ENCODE peak calls at places on chromosomes 6 and 20, in ten cellular contexts. S, L, W, J, E, N, X, I, C and Q are unnamed samples.

GRCh38 chr20:56614196-56614595 is 14.9 kb upstream of the TFAP2C start:
- DNase-seq in S (no peak), L (no peak), W (no peak), J (no peak), E (no peak), N (no peak), X (no peak), I (no peak), C (no peak), Q (no peak)

GRCh38 chr6:132298344-132298949 is 102.8 kb downstream of the MOXD1 start:
- DNase-seq in S (peak; percentile 59), L (no peak), W (peak; percentile 62), J (no peak), E (peak; percentile 62), N (peak; percentile 41), X (peak; percentile 20), I (no peak), C (no peak), Q (no peak)

GRCh38 chr6:124073820-124074587 is 270.3 kb downstream of the NKAIN2 start:
- DNase-seq in S (no peak), L (no peak), W (no peak), J (no peak), E (no peak), N (no peak), X (no peak), I (no peak), C (no peak), Q (no peak)

GRCh38 chr6:4804095-4804494 is 27.9 kb downstream of the CDYL start:
- DNase-seq in S (peak; percentile 53), L (no peak), W (peak; percentile 77), J (no peak), E (no peak), N (peak; percentile 25), X (no peak), I (no peak), C (no peak), Q (no peak)

GRCh38 chr20:46690219-46691111 is 1.2 kb upstream of the TP53RK start:
- DNase-seq in S (no peak), L (no peak), W (peak; percentile 36), J (no peak), E (peak; percentile 31), N (no peak), X (no peak), I (no peak), C (no peak), Q (no peak)

GRCh38 chr20:59518881-59519706 is 85.2 kb upstream of the PHACTR3 start:
- DNase-seq in S (peak; percentile 52), L (no peak), W (peak; percentile 47), J (no peak), E (peak; percentile 46), N (peak; percentile 65), X (peak; percentile 22), I (no peak), C (no peak), Q (peak; percentile 67)

GRCh38 chr6:73694711-73695411 is 1.1 kb upstream of the CD109 start:
- DNase-seq in S (peak; percentile 71), L (no peak), W (peak; percentile 61), J (no peak), E (peak; percentile 83), N (peak; percentile 58), X (no peak), I (no peak), C (no peak), Q (no peak)

GRCh38 chr6:112879920-112880413 is 532.8 kb downstream of the RFPL4B start:
- DNase-seq in S (peak; percentile 6), L (no peak), W (no peak), J (peak; percentile 34), E (no peak), N (peak; percentile 5), X (peak; percentile 61), I (no peak), C (peak; percentile 13), Q (peak; percentile 47)

GRCh38 chr20:9609892-9610502 is 95.6 kb downstream of the LAMP5 start:
- DNase-seq in S (peak; percentile 73), L (no peak), W (peak; percentile 71), J (no peak), E (peak; percentile 82), N (peak; percentile 83), X (peak; percentile 55), I (peak; percentile 27), C (no peak), Q (no peak)

GRCh38 chr20:3871549-3872265 is 17.5 kb upstream of the PANK2 start:
- DNase-seq in S (no peak), L (no peak), W (no peak), J (no peak), E (no peak), N (peak; percentile 47), X (no peak), I (no peak), C (no peak), Q (peak; percentile 37)

GRCh38 chr20:56843817-56844216 is 214.7 kb downstream of the TFAP2C start:
- DNase-seq in S (no peak), L (no peak), W (no peak), J (no peak), E (no peak), N (peak; percentile 33), X (no peak), I (no peak), C (no peak), Q (no peak)

GRCh38 chr6:8108031-8108660 is 5.8 kb upstream of the EEF1E1 start:
- DNase-seq in S (peak; percentile 86), L (no peak), W (peak; percentile 99), J (no peak), E (peak; percentile 97), N (peak; percentile 76), X (no peak), I (no peak), C (no peak), Q (no peak)

GRCh38 chr6:157987788-157988699 is 6.4 kb downstream of the SYNJ2 start:
- DNase-seq in S (no peak), L (no peak), W (no peak), J (no peak), E (no peak), N (no peak), X (no peak), I (no peak), C (no peak), Q (no peak)
- TF ChIP-seq CTCF in S (no peak), L (no peak), W (no peak), J (no peak), E (no peak), N (no peak), X (no peak), I (no peak), C (no peak), Q (no peak)

GRCh38 chr20:2783908-2784566 is 16.4 kb downstream of the CPXM1 start:
- DNase-seq in S (no peak), L (no peak), W (no peak), J (no peak), E (no peak), N (no peak), X (no peak), I (no peak), C (no peak), Q (no peak)

GRCh38 chr20:2778602-2779321 is 21.7 kb downstream of the CPXM1 start:
- DNase-seq in S (no peak), L (no peak), W (no peak), J (no peak), E (no peak), N (no peak), X (no peak), I (no peak), C (no peak), Q (no peak)

GRCh38 chr20:2775139-2775538 is 25.3 kb downstream of the CPXM1 start:
- DNase-seq in S (no peak), L (no peak), W (no peak), J (no peak), E (no peak), N (no peak), X (no peak), I (no peak), C (no peak), Q (no peak)

DNA sequence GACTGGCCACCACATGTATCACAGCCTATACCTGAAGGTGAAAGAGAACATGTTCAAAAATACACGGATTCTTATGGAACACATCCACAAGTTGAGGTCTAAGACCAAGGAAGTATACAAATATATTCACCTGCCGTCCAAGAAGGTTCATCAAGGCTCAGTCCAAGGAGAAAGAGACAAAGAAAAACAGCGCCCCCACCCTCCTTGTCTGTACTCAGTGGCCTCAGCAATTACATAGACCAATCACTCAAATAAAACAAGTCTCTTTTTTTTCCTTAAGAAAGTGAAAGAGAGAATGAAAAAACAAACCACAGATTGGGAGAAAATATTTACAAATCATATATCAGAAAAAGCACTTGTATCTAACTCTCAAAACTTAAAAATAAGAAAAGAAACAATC is 19.5 kb downstream of the CPXM1 start:
- DNase-seq in S (no peak), L (no peak), W (no peak), J (no peak), E (no peak), N (no peak), X (no peak), I (no peak), C (no peak), Q (no peak)
- TF ChIP-seq CTCF in S (no peak), L (no peak), W (no peak), J (no peak), E (no peak), N (peak; percentile 33), X (no peak), I (no peak), C (no peak), Q (no peak)

DNA sequence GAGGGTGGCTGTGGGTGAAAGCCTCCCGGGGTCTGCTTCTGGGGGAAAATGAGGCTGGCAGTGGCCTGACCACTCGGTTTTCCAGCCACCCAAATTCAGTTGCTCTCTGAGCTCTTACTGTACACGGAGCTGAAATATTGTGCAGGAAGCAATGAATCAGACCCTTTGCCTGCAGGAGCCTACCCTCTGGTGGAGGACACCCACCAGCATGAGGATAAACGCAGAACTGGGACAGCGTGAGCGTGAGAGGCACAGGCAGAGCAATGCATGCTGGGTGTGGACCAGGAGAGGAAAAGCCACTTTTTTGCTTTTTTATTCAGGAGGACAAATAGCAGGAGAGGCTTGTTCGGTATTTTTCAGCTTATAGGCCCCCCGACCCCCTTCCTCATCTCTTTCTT is 298.1 kb downstream of the QKI start:
- DNase-seq in S (no peak), L (no peak), W (no peak), J (no peak), E (no peak), N (no peak), X (no peak), I (no peak), C (no peak), Q (no peak)
- TF ChIP-seq CTCF in S (no peak), L (no peak), W (no peak), J (no peak), E (no peak), N (no peak), X (no peak), I (no peak), C (peak; percentile 13), Q (no peak)

DNA sequence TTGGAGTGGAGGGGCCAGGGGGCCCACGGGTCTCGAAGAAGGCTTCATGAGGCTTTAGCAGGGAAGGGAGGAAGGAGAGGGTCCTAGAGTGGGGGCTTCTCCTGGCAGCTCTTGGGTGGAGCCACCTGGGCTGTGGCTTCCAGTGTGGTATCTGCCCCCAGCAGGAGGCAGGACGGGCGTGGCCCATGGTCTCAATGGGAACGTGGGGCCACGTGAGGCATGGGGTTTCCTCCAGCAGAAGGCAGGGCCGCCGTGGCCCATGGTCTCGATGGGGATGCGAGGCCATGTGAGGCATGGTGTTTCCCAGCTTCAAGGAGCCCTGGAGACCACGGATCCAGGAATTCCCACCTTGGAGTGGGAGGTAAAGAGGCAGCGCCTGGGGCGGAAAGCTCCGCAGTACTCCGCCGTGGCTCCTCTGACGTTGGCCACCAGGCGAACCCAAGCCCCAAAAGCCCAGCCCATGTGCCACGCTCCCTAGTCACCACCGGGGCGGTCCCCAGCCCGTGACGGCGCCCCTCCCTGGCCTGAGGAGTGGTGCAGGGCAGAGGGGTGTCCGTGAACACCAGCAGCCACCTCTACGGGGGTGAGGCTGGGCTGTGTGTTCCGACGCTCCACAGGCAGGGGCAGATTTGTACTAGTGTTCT is 62.0 kb upstream of the GATA5 start:
- DNase-seq in S (no peak), L (no peak), W (no peak), J (no peak), E (no peak), N (no peak), X (no peak), I (no peak), C (no peak), Q (no peak)
- TF ChIP-seq CTCF in S (no peak), L (no peak), W (no peak), J (no peak), E (no peak), N (no peak), X (no peak), I (no peak), C (no peak), Q (no peak)